ENCODE peak calls at places on chromosomes 3 and 15, in four cellular contexts. One of them, this sample, is unnamed.

GRCh38 chr15:79339588-79340314 is 28.8 kb downstream of the TMED3 start:
- DNase-seq in H9: no peak
- DNase-seq in mesendoderm: peak; percentile 70
- DNase-seq in IMR-90: peak; percentile 60
- DNase-seq in this sample: peak; percentile 48

GRCh38 chr3:49133226-49133951 is 539 bp upstream of the LAMB2 start:
- DNase-seq in H9: peak; percentile 81
- DNase-seq in mesendoderm: peak; percentile 92
- DNase-seq in IMR-90: peak; percentile 85
- DNase-seq in this sample: peak; percentile 85

GRCh38 chr15:81504170-81504905 is 130.3 kb upstream of the TMC3 start:
- DNase-seq in mesendoderm: no peak
- DNase-seq in IMR-90: peak; percentile 87
- DNase-seq in H9: no peak
- DNase-seq in this sample: no peak

GRCh38 chr15:74906450-74907276 is at the start of gene FAM219B:
- DNase-seq in IMR-90: peak; percentile 83
- DNase-seq in mesendoderm: peak; percentile 91
- DNase-seq in H9: peak; percentile 88
- DNase-seq in this sample: peak; percentile 84

GRCh38 chr3:113838631-113839209 is at the start of gene GRAMD1C:
- DNase-seq in H9: peak; percentile 94
- DNase-seq in IMR-90: peak; percentile 88
- DNase-seq in mesendoderm: peak; percentile 94
- DNase-seq in this sample: peak; percentile 88

GRCh38 chr3:123535580-123535979 is 49.3 kb downstream of the HACD2 start:
- DNase-seq in IMR-90: peak; percentile 75
- DNase-seq in mesendoderm: peak; percentile 5
- DNase-seq in H9: no peak
- DNase-seq in this sample: no peak

GRCh38 chr3:121627622-121628021 is 33.1 kb downstream of the HCLS1 start:
- DNase-seq in mesendoderm: no peak
- DNase-seq in H9: no peak
- DNase-seq in IMR-90: no peak
- DNase-seq in this sample: no peak

GRCh38 chr15:49624046-49624445 is 3.2 kb downstream of the DTWD1 start:
- DNase-seq in H9: no peak
- DNase-seq in mesendoderm: no peak
- DNase-seq in IMR-90: peak; percentile 44
- DNase-seq in this sample: no peak

GRCh38 chr3:138497021-138497420 is 62.6 kb downstream of the ESYT3 start:
- DNase-seq in IMR-90: no peak
- DNase-seq in H9: no peak
- DNase-seq in mesendoderm: no peak
- DNase-seq in this sample: no peak

GRCh38 chr3:110568246-110568645 is 503.4 kb upstream of the NECTIN3 start:
- DNase-seq in IMR-90: peak; percentile 94
- DNase-seq in mesendoderm: no peak
- DNase-seq in H9: no peak
- DNase-seq in this sample: no peak

GRCh38 chr15:39947401-39948197 is 13.7 kb downstream of the EIF2AK4 start:
- DNase-seq in mesendoderm: no peak
- DNase-seq in IMR-90: no peak
- DNase-seq in H9: no peak
- DNase-seq in this sample: no peak

GRCh38 chr3:4752201-4753072 is 226.8 kb upstream of the BHLHE40 start:
- DNase-seq in IMR-90: peak; percentile 10
- DNase-seq in mesendoderm: peak; percentile 47
- DNase-seq in H9: no peak
- DNase-seq in this sample: no peak

GRCh38 chr15:81235781-81236507 is 39.3 kb downstream of the IL16 start:
- DNase-seq in mesendoderm: peak; percentile 10
- DNase-seq in IMR-90: peak; percentile 99
- DNase-seq in H9: no peak
- DNase-seq in this sample: no peak

GRCh38 chr3:16692486-16693378 is 87.5 kb upstream of the DAZL start:
- DNase-seq in H9: no peak
- DNase-seq in IMR-90: no peak
- DNase-seq in mesendoderm: no peak
- DNase-seq in this sample: no peak

GRCh38 chr3:151795276-151795675 is 18.6 kb upstream of the AADAC start:
- DNase-seq in mesendoderm: no peak
- DNase-seq in H9: no peak
- DNase-seq in IMR-90: peak; percentile 81
- DNase-seq in this sample: no peak

GRCh38 chr3:172391592-172392302 is 56.5 kb downstream of the GHSR start:
- DNase-seq in IMR-90: peak; percentile 74
- DNase-seq in H9: no peak
- DNase-seq in mesendoderm: no peak
- DNase-seq in this sample: no peak

GRCh38 chr15:55289011-55289572 is 521 bp downstream of the RAB27A start:
- DNase-seq in mesendoderm: peak; percentile 66
- DNase-seq in H9: peak; percentile 47
- DNase-seq in IMR-90: peak; percentile 39
- DNase-seq in this sample: peak; percentile 23

GRCh38 chr15:29670266-29670665 is 152.0 kb downstream of the TJP1 start:
- DNase-seq in H9: no peak
- DNase-seq in IMR-90: no peak
- DNase-seq in mesendoderm: no peak
- DNase-seq in this sample: no peak

GRCh38 chr3:46316258-46316657 is 37.7 kb upstream of the CCR2 start:
- DNase-seq in H9: no peak
- DNase-seq in IMR-90: no peak
- DNase-seq in mesendoderm: no peak
- DNase-seq in this sample: no peak

GRCh38 chr3:46321461-46322104 is 32.3 kb upstream of the CCR2 start:
- DNase-seq in H9: no peak
- DNase-seq in mesendoderm: no peak
- DNase-seq in IMR-90: no peak
- DNase-seq in this sample: no peak

GRCh38 chr3:46314517-46314916 is 39.4 kb upstream of the CCR2 start:
- DNase-seq in IMR-90: no peak
- DNase-seq in H9: no peak
- DNase-seq in mesendoderm: no peak
- DNase-seq in this sample: no peak

GRCh38 chr3:46312996-46313395 is 40.9 kb upstream of the CCR2 start:
- DNase-seq in mesendoderm: no peak
- DNase-seq in IMR-90: no peak
- DNase-seq in H9: no peak
- DNase-seq in this sample: no peak

GRCh38 chr3:46318207-46318606 is 35.7 kb upstream of the CCR2 start:
- DNase-seq in H9: no peak
- DNase-seq in mesendoderm: no peak
- DNase-seq in IMR-90: no peak
- DNase-seq in this sample: no peak
- H3K18ac ChIP-seq in H9: no peak overlapping the region
- H3K18ac ChIP-seq in mesendoderm: no peak overlapping the region
- H3K18ac ChIP-seq in IMR-90: no peak overlapping the region
- H3K18ac ChIP-seq in this sample: no peak overlapping the region

GRCh38 chr3:195208183-195208582 is 62.8 kb downstream of the XXYLT1 start:
- DNase-seq in IMR-90: no peak
- DNase-seq in H9: no peak
- DNase-seq in mesendoderm: no peak
- DNase-seq in this sample: no peak
- H3K18ac ChIP-seq in IMR-90: peak overlapping the region; percentile 30
- H3K18ac ChIP-seq in H9: no peak overlapping the region
- H3K18ac ChIP-seq in mesendoderm: no peak overlapping the region
- H3K18ac ChIP-seq in this sample: peak overlapping the region; percentile 30

DNA sequence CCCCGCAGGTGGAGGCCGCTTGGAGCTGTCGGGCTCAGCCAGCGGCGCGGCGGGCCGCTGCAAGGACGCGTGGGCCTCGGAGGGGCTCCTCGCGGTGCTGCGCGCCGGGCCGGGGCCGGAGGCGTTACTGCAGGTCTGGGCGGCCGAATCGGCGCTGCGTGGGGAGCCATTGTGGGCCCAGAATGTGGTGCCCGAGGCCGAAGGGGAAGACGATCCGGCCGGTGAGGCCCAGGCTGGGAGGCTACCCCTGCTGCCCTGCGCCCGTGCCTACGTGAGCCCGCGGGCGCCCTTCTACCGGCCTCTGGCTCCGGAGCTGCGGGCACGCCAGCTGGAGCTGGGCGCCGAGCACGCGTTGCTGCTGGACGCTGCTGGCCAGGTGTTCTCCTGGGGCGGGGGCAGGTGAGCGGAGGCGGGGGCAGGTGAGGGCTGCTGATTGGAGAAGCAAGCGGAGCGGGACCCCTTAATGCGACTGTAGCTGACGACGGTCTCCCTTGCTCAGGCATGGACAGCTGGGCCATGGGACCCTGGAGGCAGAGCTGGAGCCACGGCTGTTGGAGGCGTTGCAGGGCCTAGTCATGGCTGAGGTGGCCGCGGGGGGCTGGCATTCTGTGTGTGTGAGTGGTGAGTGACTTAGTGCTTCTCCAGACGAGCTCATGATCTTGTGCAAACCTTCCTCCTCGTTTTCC is 2.6 kb downstream of the RCCD1 start:
- DNase-seq in H9: peak; percentile 64
- DNase-seq in IMR-90: peak; percentile 39
- DNase-seq in mesendoderm: peak; percentile 42
- DNase-seq in this sample: no peak
- H3K18ac ChIP-seq in H9: peak overlapping the region; percentile 63
- H3K18ac ChIP-seq in IMR-90: no peak overlapping the region
- H3K18ac ChIP-seq in mesendoderm: peak overlapping the region; percentile 29
- H3K18ac ChIP-seq in this sample: peak overlapping the region; percentile 97

GRCh38 chr15:42549052-42549491 is 434 bp downstream of the HAUS2 start:
- DNase-seq in H9: no peak
- DNase-seq in mesendoderm: peak; percentile 62
- DNase-seq in IMR-90: peak; percentile 12
- DNase-seq in this sample: no peak
- H3K18ac ChIP-seq in H9: peak overlapping the region; percentile 82
- H3K18ac ChIP-seq in mesendoderm: peak overlapping the region; percentile 2
- H3K18ac ChIP-seq in IMR-90: no peak overlapping the region
- H3K18ac ChIP-seq in this sample: peak overlapping the region; percentile 95

GRCh38 chr3:181384970-181385369 is 326.8 kb upstream of the SOX2 start:
- DNase-seq in H9: no peak
- DNase-seq in IMR-90: no peak
- DNase-seq in mesendoderm: peak; percentile 41
- DNase-seq in this sample: no peak
- H3K18ac ChIP-seq in H9: no peak overlapping the region
- H3K18ac ChIP-seq in IMR-90: no peak overlapping the region
- H3K18ac ChIP-seq in mesendoderm: no peak overlapping the region
- H3K18ac ChIP-seq in this sample: no peak overlapping the region

GRCh38 chr3:169659858-169660614 is 3.5 kb downstream of the MECOM start:
- DNase-seq in mesendoderm: no peak
- DNase-seq in IMR-90: no peak
- DNase-seq in H9: peak; percentile 49
- DNase-seq in this sample: peak; percentile 12
- H3K18ac ChIP-seq in mesendoderm: no peak overlapping the region
- H3K18ac ChIP-seq in IMR-90: no peak overlapping the region
- H3K18ac ChIP-seq in H9: no peak overlapping the region
- H3K18ac ChIP-seq in this sample: peak overlapping the region; percentile 84

GRCh38 chr3:140941434-140942220 is at the start of gene SLC25A36:
- DNase-seq in H9: peak; percentile 99
- DNase-seq in mesendoderm: peak; percentile 100
- DNase-seq in IMR-90: peak; percentile 98
- DNase-seq in this sample: peak; percentile 97
- H3K18ac ChIP-seq in H9: peak within 1 kb of the TSS; percentile 94
- H3K18ac ChIP-seq in mesendoderm: peak within 1 kb of the TSS; percentile 85
- H3K18ac ChIP-seq in IMR-90: peak within 1 kb of the TSS; percentile 55
- H3K18ac ChIP-seq in this sample: peak within 1 kb of the TSS; percentile 99

GRCh38 chr15:45638641-45639040 is 3.8 kb downstream of the SQOR start:
- DNase-seq in H9: no peak
- DNase-seq in IMR-90: no peak
- DNase-seq in mesendoderm: no peak
- DNase-seq in this sample: no peak
- H3K18ac ChIP-seq in H9: no peak overlapping the region
- H3K18ac ChIP-seq in IMR-90: peak overlapping the region; percentile 94
- H3K18ac ChIP-seq in mesendoderm: no peak overlapping the region
- H3K18ac ChIP-seq in this sample: no peak overlapping the region

This sample was measured in neuronal stem cell.